ENCODE peak calls at places on chromosomes 11 and 22, in four cellular contexts. One of them, this sample, is unnamed.

GRCh38 chr11:95074806-95075563 is 8.3 kb downstream of the SRSF8 start:
- DNase-seq in cardiac muscle cell: peak
- DNase-seq in K562: no peak
- DNase-seq in fibroblast of mammary gland: no peak
- DNase-seq in this sample: peak

GRCh38 chr11:76700177-76701100 is 29.9 kb upstream of the LRRC32 start:
- DNase-seq in cardiac muscle cell: no peak
- DNase-seq in K562: peak
- DNase-seq in fibroblast of mammary gland: peak
- DNase-seq in this sample: peak

GRCh38 chr22:38943181-38943580 is 14.2 kb upstream of the APOBEC3A start:
- DNase-seq in cardiac muscle cell: no peak
- DNase-seq in K562: peak
- DNase-seq in fibroblast of mammary gland: no peak
- DNase-seq in this sample: no peak

GRCh38 chr11:43997022-43997665 is 50.6 kb upstream of the ACCSL start:
- DNase-seq in cardiac muscle cell: no peak
- DNase-seq in K562: no peak
- DNase-seq in fibroblast of mammary gland: no peak
- DNase-seq in this sample: no peak

GRCh38 chr11:5304046-5304445 is 2.3 kb upstream of the OR51B4 start:
- DNase-seq in cardiac muscle cell: no peak
- DNase-seq in K562: no peak
- DNase-seq in fibroblast of mammary gland: no peak
- DNase-seq in this sample: peak

GRCh38 chr22:20641919-20642579 is 131.9 kb upstream of the SERPIND1 start:
- DNase-seq in cardiac muscle cell: no peak
- DNase-seq in K562: no peak
- DNase-seq in fibroblast of mammary gland: no peak
- DNase-seq in this sample: no peak

GRCh38 chr11:117045196-117045595 is 53.0 kb downstream of the SIK3 start:
- DNase-seq in cardiac muscle cell: peak
- DNase-seq in K562: peak
- DNase-seq in fibroblast of mammary gland: peak
- DNase-seq in this sample: peak

GRCh38 chr11:122778148-122778547 is 60.2 kb upstream of the CRTAM start:
- DNase-seq in cardiac muscle cell: no peak
- DNase-seq in K562: no peak
- DNase-seq in fibroblast of mammary gland: peak
- DNase-seq in this sample: peak

GRCh38 chr11:113193894-113194293 is 120.5 kb upstream of the TTC12 start:
- DNase-seq in cardiac muscle cell: no peak
- DNase-seq in K562: no peak
- DNase-seq in fibroblast of mammary gland: peak
- DNase-seq in this sample: peak

GRCh38 chr11:64341851-64342791 is 2.1 kb downstream of the CCDC88B start:
- DNase-seq in cardiac muscle cell: peak
- DNase-seq in K562: peak
- DNase-seq in fibroblast of mammary gland: peak
- DNase-seq in this sample: peak

GRCh38 chr22:26751217-26751616 is 93.8 kb downstream of the MIAT start:
- DNase-seq in cardiac muscle cell: no peak
- DNase-seq in K562: no peak
- DNase-seq in fibroblast of mammary gland: no peak
- DNase-seq in this sample: peak

GRCh38 chr22:23829845-23830372 is 8.9 kb downstream of the DERL3 start:
- DNase-seq in cardiac muscle cell: no peak
- DNase-seq in K562: no peak
- DNase-seq in fibroblast of mammary gland: peak
- DNase-seq in this sample: peak

This sample was measured in cardiac fibroblast.